ENCODE peak calls at places on chromosomes 12 and 14, in seven cellular contexts. One of them, this sample, is unnamed.
A peak's percentile ranks its signal among the peaks of the same experiment; 100 is the strongest.

GRCh38 chr12:117641885-117642284 is 280.5 kb upstream of the NOS1 start:
- DNase-seq in ovary: no peak
- DNase-seq in PC-3: no peak
- DNase-seq in H9: no peak
- DNase-seq in CD8-positive, alpha-beta T cell: no peak
- DNase-seq in thoracic aorta: no peak
- DNase-seq in fibroblast of pulmonary artery: no peak
- DNase-seq in this sample: no peak

GRCh38 chr14:89284368-89285058 is 132.5 kb downstream of the FOXN3 start:
- DNase-seq in fibroblast of pulmonary artery: peak; percentile 14
- DNase-seq in H9: no peak
- DNase-seq in CD8-positive, alpha-beta T cell: no peak
- DNase-seq in thoracic aorta: peak; percentile 51
- DNase-seq in PC-3: no peak
- DNase-seq in ovary: no peak
- DNase-seq in this sample: no peak

GRCh38 chr12:33650832-33651231 is 211.2 kb upstream of the SYT10 start:
- DNase-seq in PC-3: no peak
- DNase-seq in H9: no peak
- DNase-seq in ovary: no peak
- DNase-seq in thoracic aorta: no peak
- DNase-seq in CD8-positive, alpha-beta T cell: no peak
- DNase-seq in fibroblast of pulmonary artery: no peak
- DNase-seq in this sample: no peak

GRCh38 chr14:91113829-91114078 is at the start of gene DGLUCY:
- DNase-seq in H9: no peak
- DNase-seq in PC-3: no peak
- DNase-seq in CD8-positive, alpha-beta T cell: no peak
- DNase-seq in fibroblast of pulmonary artery: peak; percentile 80
- DNase-seq in ovary: peak; percentile 74
- DNase-seq in thoracic aorta: peak; percentile 32
- DNase-seq in this sample: peak; percentile 45

GRCh38 chr14:54814076-54814475 is 88.5 kb downstream of the GCH1 start:
- DNase-seq in PC-3: peak; percentile 53
- DNase-seq in thoracic aorta: no peak
- DNase-seq in ovary: no peak
- DNase-seq in H9: peak; percentile 53
- DNase-seq in fibroblast of pulmonary artery: no peak
- DNase-seq in CD8-positive, alpha-beta T cell: no peak
- DNase-seq in this sample: no peak

GRCh38 chr12:98595152-98595988 is 1.9 kb downstream of the SLC25A3 start:
- DNase-seq in H9: no peak
- DNase-seq in fibroblast of pulmonary artery: peak; percentile 75
- DNase-seq in PC-3: peak; percentile 70
- DNase-seq in CD8-positive, alpha-beta T cell: no peak
- DNase-seq in ovary: no peak
- DNase-seq in thoracic aorta: no peak
- DNase-seq in this sample: no peak

GRCh38 chr12:117143008-117143532 is 43.9 kb upstream of the TESC start:
- DNase-seq in CD8-positive, alpha-beta T cell: no peak
- DNase-seq in H9: no peak
- DNase-seq in fibroblast of pulmonary artery: no peak
- DNase-seq in thoracic aorta: no peak
- DNase-seq in PC-3: peak; percentile 99
- DNase-seq in ovary: no peak
- DNase-seq in this sample: no peak

GRCh38 chr12:27969011-27969900 is 3.3 kb downstream of the PTHLH start:
- DNase-seq in thoracic aorta: no peak
- DNase-seq in fibroblast of pulmonary artery: no peak
- DNase-seq in H9: peak; percentile 53
- DNase-seq in ovary: no peak
- DNase-seq in PC-3: peak; percentile 95
- DNase-seq in CD8-positive, alpha-beta T cell: no peak
- DNase-seq in this sample: no peak

GRCh38 chr14:58637040-58637390 is 747 bp upstream of the DACT1 start:
- DNase-seq in ovary: peak; percentile 68
- DNase-seq in fibroblast of pulmonary artery: peak; percentile 84
- DNase-seq in CD8-positive, alpha-beta T cell: no peak
- DNase-seq in PC-3: peak; percentile 82
- DNase-seq in thoracic aorta: peak; percentile 64
- DNase-seq in H9: no peak
- DNase-seq in this sample: no peak

GRCh38 chr12:2683283-2684025 is 111.3 kb upstream of the FKBP4 start:
- DNase-seq in CD8-positive, alpha-beta T cell: no peak
- DNase-seq in thoracic aorta: no peak
- DNase-seq in ovary: no peak
- DNase-seq in fibroblast of pulmonary artery: no peak
- DNase-seq in PC-3: no peak
- DNase-seq in H9: peak; percentile 69
- DNase-seq in this sample: no peak
- TF ChIP-seq CTCF in CD8-positive, alpha-beta T cell: no peak
- TF ChIP-seq CTCF in thoracic aorta: peak; percentile 5
- TF ChIP-seq CTCF in ovary: no peak
- TF ChIP-seq CTCF in fibroblast of pulmonary artery: no peak
- TF ChIP-seq CTCF in PC-3: peak; percentile 6
- TF ChIP-seq CTCF in H9: no peak
- TF ChIP-seq CTCF in this sample: no peak

GRCh38 chr14:60815371-60815770 is 80.8 kb downstream of the MNAT1 start:
- DNase-seq in CD8-positive, alpha-beta T cell: no peak
- DNase-seq in H9: no peak
- DNase-seq in fibroblast of pulmonary artery: no peak
- DNase-seq in thoracic aorta: no peak
- DNase-seq in PC-3: peak; percentile 39
- DNase-seq in ovary: no peak
- DNase-seq in this sample: no peak
- TF ChIP-seq CTCF in CD8-positive, alpha-beta T cell: no peak
- TF ChIP-seq CTCF in H9: no peak
- TF ChIP-seq CTCF in fibroblast of pulmonary artery: no peak
- TF ChIP-seq CTCF in thoracic aorta: no peak
- TF ChIP-seq CTCF in PC-3: no peak
- TF ChIP-seq CTCF in ovary: no peak
- TF ChIP-seq CTCF in this sample: no peak

GRCh38 chr14:21902561-21903199 is 229.1 kb upstream of the OR4E1 start:
- DNase-seq in ovary: no peak
- DNase-seq in CD8-positive, alpha-beta T cell: no peak
- DNase-seq in PC-3: no peak
- DNase-seq in H9: peak; percentile 38
- DNase-seq in fibroblast of pulmonary artery: no peak
- DNase-seq in thoracic aorta: no peak
- DNase-seq in this sample: no peak
- TF ChIP-seq CTCF in ovary: no peak
- TF ChIP-seq CTCF in CD8-positive, alpha-beta T cell: peak; percentile 59
- TF ChIP-seq CTCF in PC-3: no peak
- TF ChIP-seq CTCF in H9: peak; percentile 65
- TF ChIP-seq CTCF in fibroblast of pulmonary artery: peak; percentile 44
- TF ChIP-seq CTCF in thoracic aorta: no peak
- TF ChIP-seq CTCF in this sample: no peak

GRCh38 chr12:24447678-24448077 is 498.2 kb upstream of the SOX5 start:
- DNase-seq in H9: no peak
- DNase-seq in CD8-positive, alpha-beta T cell: no peak
- DNase-seq in fibroblast of pulmonary artery: no peak
- DNase-seq in thoracic aorta: no peak
- DNase-seq in PC-3: no peak
- DNase-seq in ovary: no peak
- DNase-seq in this sample: no peak

DNA sequence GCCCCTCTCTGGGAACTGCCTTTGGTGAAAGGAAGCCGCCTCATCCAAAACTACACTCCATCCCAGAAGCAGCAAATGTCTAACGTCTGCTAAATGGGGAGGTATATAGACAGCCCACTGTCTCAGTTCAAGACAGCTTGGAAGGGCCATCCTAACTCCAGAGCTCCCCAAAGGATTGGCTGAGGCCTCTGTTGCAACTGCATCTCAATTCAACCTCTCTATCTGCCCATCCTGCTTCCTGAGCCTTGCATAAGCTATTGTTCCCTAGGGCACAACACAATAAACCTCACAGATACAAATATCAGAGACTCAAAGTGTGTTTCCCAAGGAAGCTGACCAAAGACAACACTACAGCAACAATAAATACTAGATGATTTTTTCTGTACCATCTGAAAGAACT is 495.2 kb upstream of the SOX5 start:
- DNase-seq in thoracic aorta: no peak
- DNase-seq in fibroblast of pulmonary artery: no peak
- DNase-seq in H9: no peak
- DNase-seq in PC-3: no peak
- DNase-seq in CD8-positive, alpha-beta T cell: no peak
- DNase-seq in ovary: no peak
- DNase-seq in this sample: no peak
- TF ChIP-seq CTCF in thoracic aorta: no peak
- TF ChIP-seq CTCF in fibroblast of pulmonary artery: no peak
- TF ChIP-seq CTCF in H9: no peak
- TF ChIP-seq CTCF in PC-3: no peak
- TF ChIP-seq CTCF in CD8-positive, alpha-beta T cell: no peak
- TF ChIP-seq CTCF in ovary: no peak
- TF ChIP-seq CTCF in this sample: no peak

GRCh38 chr14:104132981-104133380 is 5.4 kb upstream of the KIF26A start:
- DNase-seq in CD8-positive, alpha-beta T cell: no peak
- DNase-seq in fibroblast of pulmonary artery: no peak
- DNase-seq in H9: peak; percentile 67
- DNase-seq in thoracic aorta: no peak
- DNase-seq in PC-3: no peak
- DNase-seq in ovary: no peak
- DNase-seq in this sample: no peak

GRCh38 chr14:104128981-104129380 is 9.4 kb upstream of the KIF26A start:
- DNase-seq in fibroblast of pulmonary artery: no peak
- DNase-seq in PC-3: no peak
- DNase-seq in CD8-positive, alpha-beta T cell: no peak
- DNase-seq in thoracic aorta: no peak
- DNase-seq in ovary: no peak
- DNase-seq in H9: no peak
- DNase-seq in this sample: no peak

GRCh38 chr14:104129556-104129955 is 8.8 kb upstream of the KIF26A start:
- DNase-seq in CD8-positive, alpha-beta T cell: no peak
- DNase-seq in ovary: no peak
- DNase-seq in PC-3: no peak
- DNase-seq in thoracic aorta: no peak
- DNase-seq in fibroblast of pulmonary artery: no peak
- DNase-seq in H9: no peak
- DNase-seq in this sample: no peak

GRCh38 chr14:104131968-104132732 is 6.2 kb upstream of the KIF26A start:
- DNase-seq in ovary: no peak
- DNase-seq in CD8-positive, alpha-beta T cell: no peak
- DNase-seq in thoracic aorta: no peak
- DNase-seq in fibroblast of pulmonary artery: no peak
- DNase-seq in PC-3: no peak
- DNase-seq in H9: no peak
- DNase-seq in this sample: no peak

DNA sequence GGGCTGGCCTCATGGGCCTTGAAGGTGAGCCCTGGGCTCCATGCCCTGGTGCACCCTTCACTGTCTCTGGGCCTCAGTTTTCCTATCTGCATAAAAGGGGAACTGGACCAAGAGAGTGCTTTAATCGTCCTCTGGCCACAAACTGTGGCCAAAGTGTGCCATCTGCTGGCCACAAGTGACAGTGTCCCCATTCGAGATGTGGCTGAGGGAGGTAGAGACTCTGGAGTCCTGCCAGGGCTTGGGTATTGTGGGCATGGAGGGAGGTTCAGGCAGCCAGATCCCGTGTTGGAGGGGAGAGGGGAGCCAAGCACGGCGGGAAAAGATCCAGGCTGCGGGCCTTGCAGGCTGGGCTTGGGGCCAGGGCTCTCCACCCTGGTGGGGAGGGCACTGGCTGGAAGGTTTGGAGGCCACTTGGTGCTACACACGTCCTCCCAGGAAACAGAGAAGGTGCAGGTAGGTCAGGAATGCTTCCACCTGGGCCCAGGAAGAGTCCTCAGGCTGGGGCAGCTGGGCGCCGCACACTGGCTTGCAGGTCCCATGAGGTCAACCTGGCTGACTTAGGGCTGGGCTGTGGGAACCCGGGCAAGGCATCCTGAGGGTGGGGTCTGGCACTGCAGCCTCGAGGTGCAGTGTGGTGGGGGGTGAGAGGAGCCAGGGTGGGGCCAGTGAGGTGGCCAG is 7.3 kb upstream of the KIF26A start:
- DNase-seq in H9: peak; percentile 65
- DNase-seq in thoracic aorta: no peak
- DNase-seq in fibroblast of pulmonary artery: peak; percentile 29
- DNase-seq in PC-3: peak; percentile 79
- DNase-seq in CD8-positive, alpha-beta T cell: no peak
- DNase-seq in ovary: no peak
- DNase-seq in this sample: no peak
- TF ChIP-seq CTCF in H9: peak; percentile 88
- TF ChIP-seq CTCF in thoracic aorta: no peak
- TF ChIP-seq CTCF in fibroblast of pulmonary artery: peak; percentile 39
- TF ChIP-seq CTCF in PC-3: peak; percentile 94
- TF ChIP-seq CTCF in CD8-positive, alpha-beta T cell: no peak
- TF ChIP-seq CTCF in ovary: no peak
- TF ChIP-seq CTCF in this sample: no peak

GRCh38 chr14:69548566-69548965 is 26.1 kb downstream of the CCDC177 start:
- DNase-seq in thoracic aorta: no peak
- DNase-seq in fibroblast of pulmonary artery: no peak
- DNase-seq in CD8-positive, alpha-beta T cell: no peak
- DNase-seq in H9: no peak
- DNase-seq in ovary: no peak
- DNase-seq in PC-3: no peak
- DNase-seq in this sample: no peak

GRCh38 chr14:69553221-69553620 is 21.4 kb downstream of the CCDC177 start:
- DNase-seq in ovary: no peak
- DNase-seq in CD8-positive, alpha-beta T cell: no peak
- DNase-seq in H9: no peak
- DNase-seq in thoracic aorta: no peak
- DNase-seq in fibroblast of pulmonary artery: peak; percentile 92
- DNase-seq in PC-3: no peak
- DNase-seq in this sample: no peak

GRCh38 chr14:69543341-69544249 is 31.1 kb downstream of the CCDC177 start:
- DNase-seq in ovary: no peak
- DNase-seq in CD8-positive, alpha-beta T cell: peak; percentile 2
- DNase-seq in fibroblast of pulmonary artery: peak; percentile 96
- DNase-seq in thoracic aorta: peak; percentile 13
- DNase-seq in PC-3: peak; percentile 95
- DNase-seq in H9: peak; percentile 38
- DNase-seq in this sample: peak; percentile 73

GRCh38 chr14:69542311-69542710 is 32.4 kb downstream of the CCDC177 start:
- DNase-seq in fibroblast of pulmonary artery: no peak
- DNase-seq in CD8-positive, alpha-beta T cell: no peak
- DNase-seq in thoracic aorta: no peak
- DNase-seq in H9: no peak
- DNase-seq in PC-3: no peak
- DNase-seq in ovary: no peak
- DNase-seq in this sample: no peak

GRCh38 chr14:69547701-69548348 is 26.8 kb downstream of the CCDC177 start:
- DNase-seq in ovary: no peak
- DNase-seq in fibroblast of pulmonary artery: peak; percentile 20
- DNase-seq in thoracic aorta: no peak
- DNase-seq in PC-3: no peak
- DNase-seq in CD8-positive, alpha-beta T cell: no peak
- DNase-seq in H9: peak; percentile 90
- DNase-seq in this sample: no peak
- TF ChIP-seq CTCF in ovary: no peak
- TF ChIP-seq CTCF in fibroblast of pulmonary artery: peak; percentile 38
- TF ChIP-seq CTCF in thoracic aorta: peak; percentile 28
- TF ChIP-seq CTCF in PC-3: peak; percentile 61
- TF ChIP-seq CTCF in CD8-positive, alpha-beta T cell: peak; percentile 39
- TF ChIP-seq CTCF in H9: peak; percentile 99
- TF ChIP-seq CTCF in this sample: no peak

GRCh38 chr12:121209629-121210572 is at the start of gene P2RX4:
- DNase-seq in PC-3: peak; percentile 78
- DNase-seq in ovary: peak; percentile 88
- DNase-seq in H9: peak; percentile 93
- DNase-seq in CD8-positive, alpha-beta T cell: peak; percentile 78
- DNase-seq in thoracic aorta: peak; percentile 33
- DNase-seq in fibroblast of pulmonary artery: peak; percentile 70
- DNase-seq in this sample: peak; percentile 33
- TF ChIP-seq CTCF in PC-3: peak; percentile 59
- TF ChIP-seq CTCF in ovary: peak; percentile 16
- TF ChIP-seq CTCF in H9: peak; percentile 42
- TF ChIP-seq CTCF in CD8-positive, alpha-beta T cell: no peak
- TF ChIP-seq CTCF in thoracic aorta: no peak
- TF ChIP-seq CTCF in fibroblast of pulmonary artery: no peak
- TF ChIP-seq CTCF in this sample: no peak

GRCh38 chr14:52061380-52061779 is 7.5 kb downstream of the NID2 start:
- DNase-seq in PC-3: no peak
- DNase-seq in CD8-positive, alpha-beta T cell: no peak
- DNase-seq in thoracic aorta: no peak
- DNase-seq in fibroblast of pulmonary artery: no peak
- DNase-seq in ovary: no peak
- DNase-seq in H9: no peak
- DNase-seq in this sample: no peak
- TF ChIP-seq CTCF in PC-3: no peak
- TF ChIP-seq CTCF in CD8-positive, alpha-beta T cell: no peak
- TF ChIP-seq CTCF in thoracic aorta: no peak
- TF ChIP-seq CTCF in fibroblast of pulmonary artery: no peak
- TF ChIP-seq CTCF in ovary: no peak
- TF ChIP-seq CTCF in H9: no peak
- TF ChIP-seq CTCF in this sample: no peak